ENCODE peak calls at places on chromosomes 2 and 18, in seven cellular contexts. H is DND-41, X is right cardiac atrium, Q is IMR-90, R is RWPE2, G is left lung, Z is PC-3. E is an unnamed sample.

GRCh38 chr2:236498369-236498768 is 71.3 kb upstream of the ACKR3 start:
- ATAC-seq in H (no peak), X (peak; percentile 54), Q (no peak), R (peak; percentile 55), G (peak; percentile 92), Z (peak; percentile 35), E (peak; percentile 50)

GRCh38 chr2:15907461-15908324 is 32.7 kb upstream of the MYCN start:
- ATAC-seq in H (no peak), X (no peak), Q (no peak), R (no peak), G (no peak), Z (no peak), E (no peak)

GRCh38 chr2:235011607-235011928 is 59.8 kb downstream of the SH3BP4 start:
- ATAC-seq in H (no peak), X (no peak), Q (no peak), R (no peak), G (no peak), Z (no peak), E (no peak)

GRCh38 chr2:237912271-237913192 is 53.1 kb downstream of the RAMP1 start:
- ATAC-seq in H (no peak), X (peak; percentile 5), Q (no peak), R (no peak), G (no peak), Z (no peak), E (no peak)

GRCh38 chr18:77063256-77063655 is 69.3 kb downstream of the MBP start:
- ATAC-seq in H (peak; percentile 68), X (no peak), Q (no peak), R (no peak), G (no peak), Z (no peak), E (no peak)

GRCh38 chr2:24509425-24509824 is 18.4 kb downstream of the NCOA1 start:
- ATAC-seq in H (no peak), X (no peak), Q (no peak), R (no peak), G (no peak), Z (no peak), E (no peak)

GRCh38 chr2:177610813-177611212 is 218.2 kb downstream of the AGPS start:
- ATAC-seq in H (no peak), X (no peak), Q (no peak), R (no peak), G (peak; percentile 44), Z (no peak), E (no peak)

GRCh38 chr18:8807502-8807833 is 102.1 kb downstream of the MTCL1 start:
- ATAC-seq in H (peak; percentile 96), X (no peak), Q (no peak), R (no peak), G (no peak), Z (no peak), E (no peak)

GRCh38 chr2:167140330-167140729 is 252.1 kb downstream of the XIRP2 start:
- ATAC-seq in H (no peak), X (no peak), Q (peak; percentile 9), R (no peak), G (no peak), Z (peak; percentile 17), E (no peak)

GRCh38 chr2:230913406-230913805 is 11.6 kb downstream of the GPR55 start:
- ATAC-seq in H (peak; percentile 78), X (no peak), Q (no peak), R (no peak), G (peak; percentile 77), Z (no peak), E (no peak)

GRCh38 chr2:42914314-42914713 is 121.9 kb upstream of the HAAO start:
- ATAC-seq in H (no peak), X (no peak), Q (no peak), R (no peak), G (no peak), Z (no peak), E (no peak)

GRCh38 chr2:21779786-21780185 is 656.0 kb downstream of the TDRD15 start:
- ATAC-seq in H (no peak), X (no peak), Q (peak; percentile 42), R (no peak), G (no peak), Z (no peak), E (no peak)

GRCh38 chr2:12884713-12885282 is 168.1 kb downstream of the TRIB2 start:
- ATAC-seq in H (no peak), X (peak; percentile 83), Q (peak; percentile 62), R (peak; percentile 61), G (peak; percentile 56), Z (peak; percentile 61), E (peak; percentile 73)

GRCh38 chr18:12283256-12283655 is 24.8 kb upstream of the TUBB6 start:
- ATAC-seq in H (no peak), X (no peak), Q (no peak), R (no peak), G (no peak), Z (peak; percentile 21), E (no peak)

DNA sequence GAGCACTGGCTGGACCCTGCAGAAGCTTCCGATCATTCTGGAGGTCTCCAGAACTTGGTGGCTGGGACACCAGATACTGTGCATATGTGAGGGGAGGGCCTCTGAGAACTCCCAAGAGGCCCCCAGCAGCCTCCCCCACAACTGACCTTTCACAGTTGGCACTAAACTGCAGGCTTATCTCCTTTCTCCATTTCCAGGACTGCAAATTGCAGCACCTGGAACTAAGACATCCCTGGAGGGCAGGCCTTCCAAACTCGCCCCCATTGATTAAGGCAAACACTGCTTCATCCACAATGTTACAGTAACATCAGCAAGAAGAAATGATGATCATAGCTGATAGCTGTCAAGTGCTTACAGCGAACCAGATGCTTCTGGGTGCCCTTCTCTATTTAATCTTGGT is 67.9 kb downstream of the TGOLN2 start:
- ATAC-seq in H (no peak), X (peak; percentile 17), Q (no peak), R (no peak), G (no peak), Z (no peak), E (no peak)
- H3K27ac ChIP-seq in H (no peak overlapping the region), X (peak overlapping the region; percentile 47), Q (peak overlapping the region; percentile 69), R (peak overlapping the region; percentile 93), G (peak overlapping the region; percentile 49), Z (no peak overlapping the region), E (peak overlapping the region; percentile 79)

GRCh38 chr2:160199053-160199452 is 1.0 kb downstream of the ITGB6 start:
- ATAC-seq in H (no peak), X (no peak), Q (no peak), R (no peak), G (peak; percentile 73), Z (no peak), E (no peak)
- H3K4me3 ChIP-seq in H (no peak overlapping the region), X (no peak overlapping the region), Q (no peak overlapping the region), R (peak overlapping the region; percentile 41), G (peak overlapping the region; percentile 6), Z (peak overlapping the region; percentile 64), E (no peak overlapping the region)

GRCh38 chr2:162607915-162608314 is 230.7 kb downstream of the KCNH7 start:
- ATAC-seq in H (no peak), X (no peak), Q (no peak), R (no peak), G (no peak), Z (no peak), E (no peak)

GRCh38 chr2:162613839-162614238 is 224.7 kb downstream of the KCNH7 start:
- ATAC-seq in H (no peak), X (no peak), Q (no peak), R (no peak), G (no peak), Z (no peak), E (no peak)

GRCh38 chr2:162608901-162609300 is 229.7 kb downstream of the KCNH7 start:
- ATAC-seq in H (no peak), X (no peak), Q (no peak), R (no peak), G (no peak), Z (no peak), E (no peak)

GRCh38 chr2:162609798-162610197 is 228.8 kb downstream of the KCNH7 start:
- ATAC-seq in H (no peak), X (no peak), Q (no peak), R (no peak), G (no peak), Z (no peak), E (no peak)
- H3K27ac ChIP-seq in H (no peak overlapping the region), X (no peak overlapping the region), Q (no peak overlapping the region), R (no peak overlapping the region), G (no peak overlapping the region), Z (no peak overlapping the region), E (no peak overlapping the region)

GRCh38 chr2:112151275-112151674 is 13.1 kb downstream of the FBLN7 start:
- ATAC-seq in H (no peak), X (no peak), Q (no peak), R (no peak), G (no peak), Z (no peak), E (no peak)

GRCh38 chr2:112151701-112152440 is 13.7 kb downstream of the FBLN7 start:
- ATAC-seq in H (no peak), X (no peak), Q (no peak), R (no peak), G (no peak), Z (no peak), E (no peak)

GRCh38 chr2:112149866-112150435 is 11.8 kb downstream of the FBLN7 start:
- ATAC-seq in H (no peak), X (no peak), Q (peak; percentile 33), R (no peak), G (no peak), Z (no peak), E (no peak)

GRCh38 chr2:112150447-112150846 is 12.3 kb downstream of the FBLN7 start:
- ATAC-seq in H (no peak), X (peak; percentile 47), Q (peak; percentile 98), R (peak; percentile 86), G (no peak), Z (no peak), E (no peak)

DNA sequence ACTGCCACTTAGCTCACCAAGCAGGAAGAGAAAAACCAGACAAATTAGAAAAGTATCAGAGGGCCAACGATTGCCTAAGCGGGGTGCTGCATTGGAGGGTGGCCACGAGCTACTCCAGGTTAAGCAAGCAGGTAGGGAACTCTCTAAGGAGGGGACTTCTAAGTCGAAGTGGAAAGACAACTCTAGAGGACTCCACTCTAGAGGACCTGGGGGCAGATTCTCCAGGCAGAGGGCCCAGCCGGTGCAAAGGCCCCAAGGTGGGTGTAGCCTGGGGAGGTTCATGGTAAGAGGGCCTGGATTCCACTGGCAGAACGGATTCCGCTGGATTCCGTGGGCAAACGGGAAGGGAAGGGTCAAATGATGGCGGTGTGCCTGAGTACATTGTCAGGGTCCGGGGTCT is 12.7 kb downstream of the FBLN7 start:
- ATAC-seq in H (no peak), X (no peak), Q (peak; percentile 6), R (no peak), G (no peak), Z (no peak), E (no peak)
- H3K4me3 ChIP-seq in H (no peak overlapping the region), X (no peak overlapping the region), Q (no peak overlapping the region), R (no peak overlapping the region), G (no peak overlapping the region), Z (no peak overlapping the region), E (no peak overlapping the region)

E was measured in gastroesophageal sphincter.